ENCODE peak calls at places on chromosome 6, in seven cellular contexts. One of them, this sample, is unnamed.

GRCh38 chr6:149861603-149862423 is 2.3 kb downstream of the LRP11 start:
- DNase-seq in stimulated activated CD8-positive, alpha-beta memory T cell treated with anti-CD3 and anti-CD28 coated beads, Interleukin-4, amount 100 ng/mL, for 24 hours: no peak
- DNase-seq in stimulated activated naive B cell treated with anti-CD40 and anti-IgM and Interleukin-4, amounts not matched to agents 10 μg/mL and 1 μg/mL and 100 μg/mL, for 72 hours: no peak
- DNase-seq in HT1080: no peak
- DNase-seq in transverse colon: no peak
- DNase-seq in astrocyte of the hippocampus: no peak
- DNase-seq in stomach: no peak
- DNase-seq in this sample: no peak

GRCh38 chr6:39420300-39421265 is 98.1 kb upstream of the KCNK16 start:
- DNase-seq in stimulated activated CD8-positive, alpha-beta memory T cell treated with anti-CD3 and anti-CD28 coated beads, Interleukin-4, amount 100 ng/mL, for 24 hours: no peak
- DNase-seq in stimulated activated naive B cell treated with anti-CD40 and anti-IgM and Interleukin-4, amounts not matched to agents 10 μg/mL and 1 μg/mL and 100 μg/mL, for 72 hours: no peak
- DNase-seq in HT1080: no peak
- DNase-seq in transverse colon: peak
- DNase-seq in astrocyte of the hippocampus: peak
- DNase-seq in stomach: peak
- DNase-seq in this sample: no peak

GRCh38 chr6:158911746-158912158 is 88.2 kb downstream of the RSPH3 start:
- DNase-seq in stimulated activated CD8-positive, alpha-beta memory T cell treated with anti-CD3 and anti-CD28 coated beads, Interleukin-4, amount 100 ng/mL, for 24 hours: peak
- DNase-seq in stimulated activated naive B cell treated with anti-CD40 and anti-IgM and Interleukin-4, amounts not matched to agents 10 μg/mL and 1 μg/mL and 100 μg/mL, for 72 hours: peak
- DNase-seq in HT1080: no peak
- DNase-seq in transverse colon: no peak
- DNase-seq in astrocyte of the hippocampus: peak
- DNase-seq in stomach: peak
- DNase-seq in this sample: no peak

GRCh38 chr6:37279366-37280134 is 21.6 kb upstream of the TMEM217 start:
- DNase-seq in stimulated activated CD8-positive, alpha-beta memory T cell treated with anti-CD3 and anti-CD28 coated beads, Interleukin-4, amount 100 ng/mL, for 24 hours: no peak
- DNase-seq in stimulated activated naive B cell treated with anti-CD40 and anti-IgM and Interleukin-4, amounts not matched to agents 10 μg/mL and 1 μg/mL and 100 μg/mL, for 72 hours: no peak
- DNase-seq in HT1080: no peak
- DNase-seq in transverse colon: no peak
- DNase-seq in astrocyte of the hippocampus: peak
- DNase-seq in stomach: no peak
- DNase-seq in this sample: peak

GRCh38 chr6:139871844-139872510 is 497.5 kb upstream of the CITED2 start:
- DNase-seq in stimulated activated CD8-positive, alpha-beta memory T cell treated with anti-CD3 and anti-CD28 coated beads, Interleukin-4, amount 100 ng/mL, for 24 hours: no peak
- DNase-seq in stimulated activated naive B cell treated with anti-CD40 and anti-IgM and Interleukin-4, amounts not matched to agents 10 μg/mL and 1 μg/mL and 100 μg/mL, for 72 hours: no peak
- DNase-seq in HT1080: no peak
- DNase-seq in transverse colon: no peak
- DNase-seq in astrocyte of the hippocampus: no peak
- DNase-seq in stomach: no peak
- DNase-seq in this sample: peak

GRCh38 chr6:130421567-130421966 is 55.8 kb downstream of the TMEM200A start:
- DNase-seq in stimulated activated CD8-positive, alpha-beta memory T cell treated with anti-CD3 and anti-CD28 coated beads, Interleukin-4, amount 100 ng/mL, for 24 hours: no peak
- DNase-seq in stimulated activated naive B cell treated with anti-CD40 and anti-IgM and Interleukin-4, amounts not matched to agents 10 μg/mL and 1 μg/mL and 100 μg/mL, for 72 hours: no peak
- DNase-seq in HT1080: peak
- DNase-seq in transverse colon: no peak
- DNase-seq in astrocyte of the hippocampus: peak
- DNase-seq in stomach: no peak
- DNase-seq in this sample: peak

GRCh38 chr6:169084067-169084466 is 169.6 kb downstream of the THBS2 start:
- DNase-seq in stimulated activated CD8-positive, alpha-beta memory T cell treated with anti-CD3 and anti-CD28 coated beads, Interleukin-4, amount 100 ng/mL, for 24 hours: no peak
- DNase-seq in stimulated activated naive B cell treated with anti-CD40 and anti-IgM and Interleukin-4, amounts not matched to agents 10 μg/mL and 1 μg/mL and 100 μg/mL, for 72 hours: no peak
- DNase-seq in HT1080: no peak
- DNase-seq in transverse colon: no peak
- DNase-seq in astrocyte of the hippocampus: no peak
- DNase-seq in stomach: no peak
- DNase-seq in this sample: no peak

GRCh38 chr6:17932362-17932852 is 55.0 kb downstream of the KIF13A start:
- DNase-seq in stimulated activated CD8-positive, alpha-beta memory T cell treated with anti-CD3 and anti-CD28 coated beads, Interleukin-4, amount 100 ng/mL, for 24 hours: no peak
- DNase-seq in stimulated activated naive B cell treated with anti-CD40 and anti-IgM and Interleukin-4, amounts not matched to agents 10 μg/mL and 1 μg/mL and 100 μg/mL, for 72 hours: no peak
- DNase-seq in HT1080: peak
- DNase-seq in transverse colon: no peak
- DNase-seq in astrocyte of the hippocampus: peak
- DNase-seq in stomach: no peak
- DNase-seq in this sample: peak

GRCh38 chr6:163329991-163330390 is 84.5 kb upstream of the QKI start:
- DNase-seq in stimulated activated CD8-positive, alpha-beta memory T cell treated with anti-CD3 and anti-CD28 coated beads, Interleukin-4, amount 100 ng/mL, for 24 hours: no peak
- DNase-seq in stimulated activated naive B cell treated with anti-CD40 and anti-IgM and Interleukin-4, amounts not matched to agents 10 μg/mL and 1 μg/mL and 100 μg/mL, for 72 hours: no peak
- DNase-seq in HT1080: no peak
- DNase-seq in transverse colon: no peak
- DNase-seq in astrocyte of the hippocampus: peak
- DNase-seq in stomach: no peak
- DNase-seq in this sample: no peak

GRCh38 chr6:112198582-112198981 is 55.8 kb downstream of the LAMA4 start:
- DNase-seq in stimulated activated CD8-positive, alpha-beta memory T cell treated with anti-CD3 and anti-CD28 coated beads, Interleukin-4, amount 100 ng/mL, for 24 hours: no peak
- DNase-seq in stimulated activated naive B cell treated with anti-CD40 and anti-IgM and Interleukin-4, amounts not matched to agents 10 μg/mL and 1 μg/mL and 100 μg/mL, for 72 hours: no peak
- DNase-seq in HT1080: no peak
- DNase-seq in transverse colon: no peak
- DNase-seq in astrocyte of the hippocampus: no peak
- DNase-seq in stomach: no peak
- DNase-seq in this sample: no peak

GRCh38 chr6:24228681-24229255 is 102.8 kb downstream of the NRSN1 start:
- DNase-seq in stimulated activated CD8-positive, alpha-beta memory T cell treated with anti-CD3 and anti-CD28 coated beads, Interleukin-4, amount 100 ng/mL, for 24 hours: no peak
- DNase-seq in stimulated activated naive B cell treated with anti-CD40 and anti-IgM and Interleukin-4, amounts not matched to agents 10 μg/mL and 1 μg/mL and 100 μg/mL, for 72 hours: no peak
- DNase-seq in HT1080: peak
- DNase-seq in transverse colon: no peak
- DNase-seq in astrocyte of the hippocampus: no peak
- DNase-seq in stomach: no peak
- DNase-seq in this sample: peak

GRCh38 chr6:1286972-1287600 is 24.8 kb upstream of the FOXQ1 start:
- DNase-seq in stimulated activated CD8-positive, alpha-beta memory T cell treated with anti-CD3 and anti-CD28 coated beads, Interleukin-4, amount 100 ng/mL, for 24 hours: no peak
- DNase-seq in stimulated activated naive B cell treated with anti-CD40 and anti-IgM and Interleukin-4, amounts not matched to agents 10 μg/mL and 1 μg/mL and 100 μg/mL, for 72 hours: no peak
- DNase-seq in HT1080: peak
- DNase-seq in transverse colon: peak
- DNase-seq in astrocyte of the hippocampus: peak
- DNase-seq in stomach: peak
- DNase-seq in this sample: peak

GRCh38 chr6:110357696-110358535 is at the start of gene METTL24:
- DNase-seq in stimulated activated CD8-positive, alpha-beta memory T cell treated with anti-CD3 and anti-CD28 coated beads, Interleukin-4, amount 100 ng/mL, for 24 hours: no peak
- DNase-seq in stimulated activated naive B cell treated with anti-CD40 and anti-IgM and Interleukin-4, amounts not matched to agents 10 μg/mL and 1 μg/mL and 100 μg/mL, for 72 hours: peak
- DNase-seq in HT1080: no peak
- DNase-seq in transverse colon: no peak
- DNase-seq in astrocyte of the hippocampus: peak
- DNase-seq in stomach: peak
- DNase-seq in this sample: peak

GRCh38 chr6:144597511-144597910 is 312.4 kb downstream of the UTRN start:
- DNase-seq in stimulated activated CD8-positive, alpha-beta memory T cell treated with anti-CD3 and anti-CD28 coated beads, Interleukin-4, amount 100 ng/mL, for 24 hours: no peak
- DNase-seq in stimulated activated naive B cell treated with anti-CD40 and anti-IgM and Interleukin-4, amounts not matched to agents 10 μg/mL and 1 μg/mL and 100 μg/mL, for 72 hours: no peak
- DNase-seq in HT1080: no peak
- DNase-seq in transverse colon: no peak
- DNase-seq in astrocyte of the hippocampus: no peak
- DNase-seq in stomach: no peak
- DNase-seq in this sample: no peak

GRCh38 chr6:11500008-11500407 is 37.5 kb upstream of the TMEM170B start:
- DNase-seq in stimulated activated CD8-positive, alpha-beta memory T cell treated with anti-CD3 and anti-CD28 coated beads, Interleukin-4, amount 100 ng/mL, for 24 hours: no peak
- DNase-seq in stimulated activated naive B cell treated with anti-CD40 and anti-IgM and Interleukin-4, amounts not matched to agents 10 μg/mL and 1 μg/mL and 100 μg/mL, for 72 hours: no peak
- DNase-seq in HT1080: peak
- DNase-seq in transverse colon: no peak
- DNase-seq in astrocyte of the hippocampus: peak
- DNase-seq in stomach: no peak
- DNase-seq in this sample: peak

GRCh38 chr6:158972241-158973233 is 27.5 kb downstream of the RSPH3 start:
- DNase-seq in stimulated activated CD8-positive, alpha-beta memory T cell treated with anti-CD3 and anti-CD28 coated beads, Interleukin-4, amount 100 ng/mL, for 24 hours: no peak
- DNase-seq in stimulated activated naive B cell treated with anti-CD40 and anti-IgM and Interleukin-4, amounts not matched to agents 10 μg/mL and 1 μg/mL and 100 μg/mL, for 72 hours: no peak
- DNase-seq in HT1080: peak
- DNase-seq in transverse colon: no peak
- DNase-seq in astrocyte of the hippocampus: peak
- DNase-seq in stomach: no peak
- DNase-seq in this sample: peak

GRCh38 chr6:30238178-30238795 is 25.1 kb upstream of the TRIM26 start:
- DNase-seq in stimulated activated CD8-positive, alpha-beta memory T cell treated with anti-CD3 and anti-CD28 coated beads, Interleukin-4, amount 100 ng/mL, for 24 hours: no peak
- DNase-seq in stimulated activated naive B cell treated with anti-CD40 and anti-IgM and Interleukin-4, amounts not matched to agents 10 μg/mL and 1 μg/mL and 100 μg/mL, for 72 hours: no peak
- DNase-seq in HT1080: no peak
- DNase-seq in transverse colon: no peak
- DNase-seq in astrocyte of the hippocampus: peak
- DNase-seq in stomach: no peak
- DNase-seq in this sample: peak

GRCh38 chr6:156502969-156503504 is 274.1 kb upstream of the ARID1B start:
- DNase-seq in stimulated activated CD8-positive, alpha-beta memory T cell treated with anti-CD3 and anti-CD28 coated beads, Interleukin-4, amount 100 ng/mL, for 24 hours: no peak
- DNase-seq in stimulated activated naive B cell treated with anti-CD40 and anti-IgM and Interleukin-4, amounts not matched to agents 10 μg/mL and 1 μg/mL and 100 μg/mL, for 72 hours: no peak
- DNase-seq in HT1080: no peak
- DNase-seq in transverse colon: no peak
- DNase-seq in astrocyte of the hippocampus: no peak
- DNase-seq in stomach: no peak
- DNase-seq in this sample: no peak

GRCh38 chr6:8088886-8089285 is 13.5 kb downstream of the EEF1E1 start:
- DNase-seq in stimulated activated CD8-positive, alpha-beta memory T cell treated with anti-CD3 and anti-CD28 coated beads, Interleukin-4, amount 100 ng/mL, for 24 hours: no peak
- DNase-seq in stimulated activated naive B cell treated with anti-CD40 and anti-IgM and Interleukin-4, amounts not matched to agents 10 μg/mL and 1 μg/mL and 100 μg/mL, for 72 hours: no peak
- DNase-seq in HT1080: no peak
- DNase-seq in transverse colon: no peak
- DNase-seq in astrocyte of the hippocampus: no peak
- DNase-seq in stomach: no peak
- DNase-seq in this sample: no peak

GRCh38 chr6:6918216-6918983 is 189.4 kb upstream of the RREB1 start:
- DNase-seq in stimulated activated CD8-positive, alpha-beta memory T cell treated with anti-CD3 and anti-CD28 coated beads, Interleukin-4, amount 100 ng/mL, for 24 hours: peak
- DNase-seq in stimulated activated naive B cell treated with anti-CD40 and anti-IgM and Interleukin-4, amounts not matched to agents 10 μg/mL and 1 μg/mL and 100 μg/mL, for 72 hours: peak
- DNase-seq in HT1080: peak
- DNase-seq in transverse colon: no peak
- DNase-seq in astrocyte of the hippocampus: peak
- DNase-seq in stomach: no peak
- DNase-seq in this sample: peak

GRCh38 chr6:150934380-150934779 is 68.9 kb downstream of the MTHFD1L start:
- DNase-seq in stimulated activated CD8-positive, alpha-beta memory T cell treated with anti-CD3 and anti-CD28 coated beads, Interleukin-4, amount 100 ng/mL, for 24 hours: no peak
- DNase-seq in stimulated activated naive B cell treated with anti-CD40 and anti-IgM and Interleukin-4, amounts not matched to agents 10 μg/mL and 1 μg/mL and 100 μg/mL, for 72 hours: no peak
- DNase-seq in HT1080: peak
- DNase-seq in transverse colon: no peak
- DNase-seq in astrocyte of the hippocampus: peak
- DNase-seq in stomach: no peak
- DNase-seq in this sample: peak

GRCh38 chr6:126118058-126118759 is 131.9 kb downstream of the TRMT11 start:
- DNase-seq in stimulated activated CD8-positive, alpha-beta memory T cell treated with anti-CD3 and anti-CD28 coated beads, Interleukin-4, amount 100 ng/mL, for 24 hours: no peak
- DNase-seq in stimulated activated naive B cell treated with anti-CD40 and anti-IgM and Interleukin-4, amounts not matched to agents 10 μg/mL and 1 μg/mL and 100 μg/mL, for 72 hours: no peak
- DNase-seq in HT1080: no peak
- DNase-seq in transverse colon: no peak
- DNase-seq in astrocyte of the hippocampus: peak
- DNase-seq in stomach: no peak
- DNase-seq in this sample: peak

GRCh38 chr6:32982702-32983492 is 14.5 kb downstream of the BRD2 start:
- DNase-seq in stimulated activated CD8-positive, alpha-beta memory T cell treated with anti-CD3 and anti-CD28 coated beads, Interleukin-4, amount 100 ng/mL, for 24 hours: no peak
- DNase-seq in stimulated activated naive B cell treated with anti-CD40 and anti-IgM and Interleukin-4, amounts not matched to agents 10 μg/mL and 1 μg/mL and 100 μg/mL, for 72 hours: no peak
- DNase-seq in HT1080: no peak
- DNase-seq in transverse colon: no peak
- DNase-seq in astrocyte of the hippocampus: no peak
- DNase-seq in stomach: peak
- DNase-seq in this sample: peak

GRCh38 chr6:89297695-89298351 is 17.3 kb downstream of the GABRR2 start:
- DNase-seq in stimulated activated CD8-positive, alpha-beta memory T cell treated with anti-CD3 and anti-CD28 coated beads, Interleukin-4, amount 100 ng/mL, for 24 hours: peak
- DNase-seq in stimulated activated naive B cell treated with anti-CD40 and anti-IgM and Interleukin-4, amounts not matched to agents 10 μg/mL and 1 μg/mL and 100 μg/mL, for 72 hours: peak
- DNase-seq in HT1080: peak
- DNase-seq in transverse colon: peak
- DNase-seq in astrocyte of the hippocampus: peak
- DNase-seq in stomach: peak
- DNase-seq in this sample: peak

GRCh38 chr6:15421945-15422733 is 176.3 kb downstream of the JARID2 start:
- DNase-seq in stimulated activated CD8-positive, alpha-beta memory T cell treated with anti-CD3 and anti-CD28 coated beads, Interleukin-4, amount 100 ng/mL, for 24 hours: peak
- DNase-seq in stimulated activated naive B cell treated with anti-CD40 and anti-IgM and Interleukin-4, amounts not matched to agents 10 μg/mL and 1 μg/mL and 100 μg/mL, for 72 hours: no peak
- DNase-seq in HT1080: no peak
- DNase-seq in transverse colon: no peak
- DNase-seq in astrocyte of the hippocampus: no peak
- DNase-seq in stomach: no peak
- DNase-seq in this sample: no peak

GRCh38 chr6:90044833-90045337 is 150.6 kb downstream of the GJA10 start:
- DNase-seq in stimulated activated CD8-positive, alpha-beta memory T cell treated with anti-CD3 and anti-CD28 coated beads, Interleukin-4, amount 100 ng/mL, for 24 hours: no peak
- DNase-seq in stimulated activated naive B cell treated with anti-CD40 and anti-IgM and Interleukin-4, amounts not matched to agents 10 μg/mL and 1 μg/mL and 100 μg/mL, for 72 hours: no peak
- DNase-seq in HT1080: peak
- DNase-seq in transverse colon: no peak
- DNase-seq in astrocyte of the hippocampus: peak
- DNase-seq in stomach: no peak
- DNase-seq in this sample: no peak

GRCh38 chr6:167699141-167700036 is 127.3 kb upstream of the AFDN start:
- DNase-seq in stimulated activated CD8-positive, alpha-beta memory T cell treated with anti-CD3 and anti-CD28 coated beads, Interleukin-4, amount 100 ng/mL, for 24 hours: peak
- DNase-seq in stimulated activated naive B cell treated with anti-CD40 and anti-IgM and Interleukin-4, amounts not matched to agents 10 μg/mL and 1 μg/mL and 100 μg/mL, for 72 hours: peak
- DNase-seq in HT1080: peak
- DNase-seq in transverse colon: peak
- DNase-seq in astrocyte of the hippocampus: no peak
- DNase-seq in stomach: peak
- DNase-seq in this sample: no peak

GRCh38 chr6:128062882-128063603 is 162.2 kb upstream of the THEMIS start:
- DNase-seq in stimulated activated CD8-positive, alpha-beta memory T cell treated with anti-CD3 and anti-CD28 coated beads, Interleukin-4, amount 100 ng/mL, for 24 hours: no peak
- DNase-seq in stimulated activated naive B cell treated with anti-CD40 and anti-IgM and Interleukin-4, amounts not matched to agents 10 μg/mL and 1 μg/mL and 100 μg/mL, for 72 hours: no peak
- DNase-seq in HT1080: no peak
- DNase-seq in transverse colon: no peak
- DNase-seq in astrocyte of the hippocampus: no peak
- DNase-seq in stomach: no peak
- DNase-seq in this sample: no peak

This sample was measured in adipocyte.